ENCODE peak calls at places on chromosomes 5 and 9, in six cellular contexts. U is left ventricle myocardium inferior, M is IMR-90, C is MM.1S, L is endodermal cell, I is Panc1. D is an unnamed sample.

GRCh38 chr5:138981606-138982005 is 106.5 kb upstream of the LRRTM2 start:
- DNase-seq in C (no peak), M (no peak), L (peak), I (no peak), U (no peak), D (no peak)

GRCh38 chr9:128011071-128011817 is 30.5 kb upstream of the EEIG1 start:
- DNase-seq in U (peak), C (no peak), M (no peak), I (no peak), L (no peak), D (no peak)

GRCh38 chr9:134488901-134489280 is 152.7 kb upstream of the COL5A1 start:
- DNase-seq in C (no peak), I (no peak), U (no peak), L (no peak), M (no peak), D (no peak)

GRCh38 chr9:8338742-8339425 is 539.3 kb upstream of the DMAC1 start:
- DNase-seq in I (no peak), L (no peak), C (no peak), M (no peak), U (no peak), D (no peak)

GRCh38 chr5:172828911-172829431 is 5.1 kb upstream of the ERGIC1 start:
- DNase-seq in L (peak), C (no peak), M (peak), I (no peak), U (no peak), D (peak)

GRCh38 chr5:33075731-33076130 is 364.6 kb downstream of the NPR3 start:
- DNase-seq in U (no peak), I (no peak), M (peak), L (no peak), C (no peak), D (no peak)

GRCh38 chr9:108885643-108886348 is 23.7 kb downstream of the ACTL7A start:
- DNase-seq in C (peak), I (no peak), M (peak), L (no peak), U (no peak), D (peak)

GRCh38 chr9:98567540-98568233 is 141.0 kb downstream of the GABBR2 start:
- DNase-seq in U (no peak), M (no peak), I (no peak), L (no peak), C (no peak), D (no peak)

GRCh38 chr9:133990366-133991210 is 1.5 kb downstream of the VAV2 start:
- DNase-seq in C (no peak), U (no peak), M (peak), I (no peak), L (peak), D (peak)

GRCh38 chr5:120152472-120152871 is 311.6 kb upstream of the PRR16 start:
- DNase-seq in L (no peak), U (no peak), M (peak), C (no peak), I (peak), D (peak)

GRCh38 chr5:9339206-9339818 is 206.6 kb downstream of the SEMA5A start:
- DNase-seq in C (peak), M (no peak), I (no peak), U (no peak), L (peak), D (no peak)

GRCh38 chr5:180156141-180156540 is 52.9 kb downstream of the RASGEF1C start:
- DNase-seq in I (no peak), L (peak), C (no peak), M (no peak), U (no peak), D (no peak)

DNA sequence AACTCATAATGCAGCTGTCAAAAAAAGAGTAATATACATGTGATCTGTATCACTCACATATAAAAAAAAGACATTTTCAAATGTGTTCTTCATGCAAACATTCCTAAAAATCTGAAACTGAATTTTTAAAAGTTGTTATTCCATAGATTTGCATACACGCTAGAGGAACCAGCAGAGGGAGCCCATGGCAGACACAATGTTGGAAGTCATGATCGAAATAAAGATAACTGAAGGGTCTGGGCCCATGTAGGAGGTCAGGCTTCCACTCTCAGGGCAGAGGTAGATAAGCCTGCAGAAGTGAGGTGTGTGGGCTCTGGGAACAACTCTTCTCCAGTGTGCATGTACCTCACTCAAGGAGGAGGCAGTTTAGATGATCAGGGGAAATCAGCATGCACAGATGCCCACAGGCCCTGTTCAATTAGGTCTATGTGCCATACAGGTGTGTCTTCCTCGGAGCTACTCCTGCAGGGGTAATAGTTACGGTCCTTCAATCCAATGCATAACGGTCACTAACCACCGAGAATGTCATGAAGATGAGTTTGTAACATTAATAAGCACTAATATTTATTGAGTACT is 208.6 kb downstream of the EPB41L4A start:
- DNase-seq in M (peak), C (peak), I (no peak), L (peak), U (no peak), D (peak)
- H3K4me3 ChIP-seq in M (no peak), C (no peak), I (no peak), L (no peak), U (no peak), D (no peak)

DNA sequence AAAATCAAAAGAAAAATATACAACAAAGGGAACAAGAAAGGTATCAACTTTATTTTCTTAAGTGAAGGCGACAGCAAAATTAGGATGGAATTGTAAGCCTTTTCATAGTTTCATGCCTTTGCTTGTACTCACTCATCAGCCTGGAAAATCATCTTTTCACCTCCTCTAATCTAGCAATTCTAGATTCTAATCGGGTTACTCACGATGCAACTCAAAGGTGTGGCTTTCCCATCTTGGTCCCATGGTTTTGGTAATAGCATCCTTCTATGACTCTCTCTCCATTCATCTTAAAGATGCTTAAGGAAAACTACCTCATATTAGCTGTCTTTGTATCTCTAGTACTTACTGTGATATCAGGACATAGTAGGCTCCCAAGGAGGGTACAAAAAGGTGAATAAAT is 30.5 kb downstream of the DNAH5 start:
- DNase-seq in U (no peak), C (no peak), M (no peak), I (no peak), L (no peak), D (peak)
- H3K4me3 ChIP-seq in U (no peak), C (no peak), M (no peak), I (no peak), L (no peak), D (no peak)

GRCh38 chr5:93607367-93608258 is 24.6 kb downstream of the NR2F1 start:
- DNase-seq in M (peak), L (peak), C (peak), I (no peak), U (no peak), D (peak)
- H3K4me3 ChIP-seq in M (peak), L (peak), C (peak), I (peak), U (peak), D (no peak)

DNA sequence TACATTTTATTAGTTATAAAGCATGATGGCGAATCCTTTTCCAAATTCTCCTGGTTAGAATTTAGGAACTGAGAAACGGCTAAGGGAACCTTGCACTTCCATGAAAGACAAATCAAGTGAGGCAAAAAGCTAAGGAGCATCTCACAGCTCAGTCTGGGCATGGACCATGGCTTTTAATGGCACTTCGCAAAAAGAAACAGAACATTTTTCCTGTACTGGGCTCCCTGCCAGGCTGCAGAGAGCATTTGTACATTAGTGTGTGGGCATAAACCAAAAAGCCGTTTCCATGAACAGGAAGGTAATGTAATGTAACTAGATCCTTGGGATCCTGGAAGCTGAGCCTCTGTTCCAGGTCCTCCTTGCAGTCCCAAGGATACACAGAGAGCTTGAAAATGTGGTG is 354.2 kb downstream of the MRPS30 start:
- DNase-seq in M (no peak), C (no peak), U (no peak), I (no peak), L (no peak), D (no peak)
- H3K4me3 ChIP-seq in M (no peak), C (no peak), U (no peak), I (no peak), L (no peak), D (no peak)

GRCh38 chr9:101566904-101567724 is 27.7 kb downstream of the PPP3R2 start:
- DNase-seq in L (peak), U (no peak), C (peak), M (peak), I (no peak), D (peak)
- H3K4me3 ChIP-seq in L (no peak), U (no peak), C (no peak), M (no peak), I (no peak), D (no peak)

GRCh38 chr9:20693068-20693467 is 9.0 kb downstream of the FOCAD start:
- DNase-seq in U (no peak), C (no peak), I (no peak), M (no peak), L (no peak), D (no peak)

GRCh38 chr9:20697021-20697719 is 13.1 kb downstream of the FOCAD start:
- DNase-seq in C (no peak), I (no peak), U (no peak), L (no peak), M (no peak), D (no peak)

GRCh38 chr9:20689833-20690232 is 5.8 kb downstream of the FOCAD start:
- DNase-seq in I (no peak), L (no peak), M (no peak), U (no peak), C (no peak), D (no peak)

GRCh38 chr9:20694248-20694647 is 10.2 kb downstream of the FOCAD start:
- DNase-seq in I (no peak), L (no peak), M (no peak), U (no peak), C (no peak), D (no peak)

DNA sequence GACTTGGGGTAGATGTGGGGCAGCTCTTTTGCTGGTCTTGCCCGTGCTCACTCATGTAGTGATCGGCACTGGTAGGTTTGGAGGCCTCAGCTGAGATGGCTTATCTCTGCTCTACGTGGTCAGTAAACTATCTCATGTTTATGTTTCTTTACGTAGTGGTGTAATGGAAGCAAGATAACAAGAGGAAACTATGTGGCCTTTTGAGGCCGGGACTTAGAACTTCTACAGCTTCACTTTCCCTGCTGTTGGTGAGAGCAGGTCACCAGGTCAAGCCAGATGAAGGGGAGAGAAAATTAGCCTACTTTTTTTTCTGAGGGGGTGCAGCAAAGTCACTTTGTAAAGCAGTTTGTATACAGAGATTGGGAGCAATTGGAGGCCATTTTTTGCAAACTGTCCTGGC is 8.5 kb downstream of the FOCAD start:
- DNase-seq in C (no peak), L (no peak), U (no peak), M (peak), I (no peak), D (no peak)
- H3K4me3 ChIP-seq in C (no peak), L (no peak), U (no peak), M (no peak), I (no peak), D (no peak)

DNA sequence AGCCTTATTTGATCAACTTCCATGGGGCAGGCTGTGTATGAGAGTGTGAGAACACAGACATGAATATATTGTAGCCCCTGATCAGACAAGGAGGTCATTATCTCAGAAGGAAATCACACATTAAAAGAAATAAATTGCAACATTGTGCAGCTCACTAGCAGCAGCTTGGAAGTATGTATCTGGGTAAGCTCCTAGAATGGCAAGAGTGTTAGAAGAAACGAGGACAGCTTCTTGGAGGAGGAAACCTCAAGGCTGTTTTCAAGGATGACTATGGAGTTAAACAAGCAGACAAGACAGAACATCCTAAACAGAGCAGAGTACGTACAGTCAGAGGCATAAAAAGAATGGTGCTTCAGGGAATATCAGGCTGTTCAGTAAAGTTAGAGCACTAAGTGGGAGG is 511.0 kb downstream of the SLCO4C1 start:
- DNase-seq in M (no peak), I (no peak), L (no peak), C (no peak), U (no peak), D (no peak)
- H3K4me3 ChIP-seq in M (no peak), I (no peak), L (no peak), C (no peak), U (no peak), D (no peak)

GRCh38 chr5:43008369-43009158 is 31.6 kb downstream of the ANXA2R start:
- DNase-seq in U (peak), M (peak), C (peak), L (peak), I (peak), D (peak)

GRCh38 chr5:43007246-43007910 is 32.7 kb downstream of the ANXA2R start:
- DNase-seq in U (peak), M (peak), I (peak), L (peak), C (peak), D (peak)

GRCh38 chr5:43007911-43008368 is 32.2 kb downstream of the ANXA2R start:
- DNase-seq in I (no peak), C (peak), L (peak), U (peak), M (peak), D (peak)

GRCh38 chr5:43010956-43011355 is 29.2 kb downstream of the ANXA2R start:
- DNase-seq in I (no peak), C (no peak), M (no peak), U (no peak), L (no peak), D (no peak)

GRCh38 chr5:43006411-43007202 is 33.5 kb downstream of the ANXA2R start:
- DNase-seq in M (peak), U (no peak), C (no peak), L (no peak), I (no peak), D (no peak)
- H3K4me3 ChIP-seq in M (no peak), U (peak), C (no peak), L (no peak), I (peak), D (no peak)

DNA sequence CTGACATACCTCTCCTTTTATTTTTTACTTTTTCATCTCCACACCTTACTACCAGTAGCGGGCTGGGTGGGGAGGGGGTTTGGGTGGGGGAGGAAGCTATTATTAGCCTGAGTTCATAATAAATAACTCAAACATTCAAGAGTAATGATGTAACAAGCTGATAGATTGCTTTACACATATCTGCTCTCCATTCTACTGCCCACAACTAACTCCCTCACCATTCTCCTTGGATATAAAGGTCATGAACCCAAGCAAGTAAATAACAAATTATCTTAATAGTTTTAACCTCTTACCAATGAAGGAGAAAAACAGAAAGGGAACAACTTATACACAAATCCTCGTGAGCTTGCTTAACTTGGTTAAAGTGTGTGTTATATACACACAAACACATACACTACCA is 15.4 kb downstream of the FBXL17 start:
- DNase-seq in I (no peak), L (no peak), C (no peak), M (no peak), U (no peak), D (no peak)
- H3K4me3 ChIP-seq in I (no peak), L (no peak), C (no peak), M (no peak), U (no peak), D (no peak)

GRCh38 chr5:140565024-140565779 is 574 bp downstream of the SLC35A4 start:
- DNase-seq in M (peak), C (no peak), U (no peak), L (no peak), I (no peak), D (peak)

GRCh38 chr5:140566665-140567064 is 2.0 kb downstream of the SLC35A4 start:
- DNase-seq in L (no peak), C (no peak), U (no peak), I (no peak), M (no peak), D (no peak)

GRCh38 chr5:140564196-140565023 is at the start of the genes APBB3 and SLC35A4:
- DNase-seq in U (peak), I (peak), C (peak), L (peak), M (peak), D (peak)

GRCh38 chr5:140567136-140567818 is 2.6 kb downstream of the SLC35A4 start:
- DNase-seq in U (no peak), M (no peak), I (no peak), L (no peak), C (no peak), D (no peak)

GRCh38 chr5:140565780-140566095 is 1.1 kb downstream of the SLC35A4 start:
- DNase-seq in U (no peak), M (no peak), I (no peak), C (no peak), L (no peak), D (peak)
- H3K4me3 ChIP-seq in U (peak), M (peak), I (peak), C (peak), L (peak), D (peak)

D was measured in bronchial epithelial cell.